ENCODE peak calls at places on chromosome 16, in seven cellular contexts. P, Y, V, L, M, N and O are unnamed samples. For H3K4me1, the result is how much of the 10 kb centered on the place peaks cover.

GRCh38 chr16:27980919-27981670 is 82.4 kb downstream of the GSG1L start:
- DNase-seq in P (peak), Y (no peak), V (no peak), L (no peak), M (no peak), N (no peak), O (no peak)

GRCh38 chr16:81885976-81886586 is 107.0 kb downstream of the PLCG2 start:
- DNase-seq in P (no peak), Y (no peak), V (peak), L (no peak), M (no peak), N (peak), O (peak)

GRCh38 chr16:79089735-79090284 is 510.7 kb downstream of the MAF start:
- DNase-seq in P (peak), Y (no peak), V (no peak), L (no peak), M (no peak), N (no peak), O (no peak)

GRCh38 chr16:82157836-82158235 is 12.2 kb downstream of the MPHOSPH6 start:
- DNase-seq in P (no peak), Y (no peak), V (no peak), L (no peak), M (no peak), N (peak), O (no peak)

GRCh38 chr16:23223368-23223767 is 40.8 kb downstream of the SCNN1G start:
- DNase-seq in P (no peak), Y (no peak), V (peak), L (no peak), M (no peak), N (no peak), O (no peak)

GRCh38 chr16:30066882-30067583 is 1.5 kb downstream of the ALDOA start:
- DNase-seq in P (no peak), Y (peak), V (no peak), L (no peak), M (peak), N (peak), O (no peak)

GRCh38 chr16:84547539-84548058 is 43.1 kb upstream of the MEAK7 start:
- DNase-seq in P (no peak), Y (no peak), V (no peak), L (no peak), M (no peak), N (no peak), O (no peak)

GRCh38 chr16:22055881-22056280 is 36.5 kb upstream of the VWA3A start:
- DNase-seq in P (no peak), Y (no peak), V (peak), L (no peak), M (no peak), N (peak), O (no peak)

GRCh38 chr16:71929048-71929447 is 33.7 kb downstream of the IST1 start:
- DNase-seq in P (no peak), Y (peak), V (no peak), L (no peak), M (no peak), N (peak), O (no peak)

GRCh38 chr16:85173981-85174751 is 61.9 kb upstream of the CIBAR2 start:
- DNase-seq in P (peak), Y (peak), V (peak), L (no peak), M (peak), N (peak), O (peak)

GRCh38 chr16:31402687-31403086 is 9.6 kb downstream of the ITGAD start:
- DNase-seq in P (no peak), Y (no peak), V (no peak), L (no peak), M (no peak), N (peak), O (no peak)

GRCh38 chr16:69478685-69479084 is 54.3 kb downstream of the CYB5B start:
- DNase-seq in P (no peak), Y (no peak), V (no peak), L (no peak), M (no peak), N (no peak), O (no peak)

GRCh38 chr16:50808929-50809538 is 67.1 kb downstream of the CYLD start:
- DNase-seq in P (peak), Y (no peak), V (peak), L (no peak), M (no peak), N (no peak), O (no peak)

GRCh38 chr16:89330177-89330856 is 112.8 kb downstream of the ZNF778 start:
- DNase-seq in P (no peak), Y (peak), V (peak), L (peak), M (no peak), N (peak), O (no peak)

GRCh38 chr16:31073073-31073822 is 792 bp downstream of the ZNF668 start:
- DNase-seq in P (peak), Y (peak), V (peak), L (peak), M (peak), N (peak), O (peak)

GRCh38 chr16:27446721-27447120 is 44.7 kb downstream of the IL21R start:
- DNase-seq in P (no peak), Y (no peak), V (no peak), L (no peak), M (no peak), N (no peak), O (no peak)

GRCh38 chr16:88752386-88753002 is 32.5 kb downstream of the PIEZO1 start:
- DNase-seq in P (no peak), Y (no peak), V (no peak), L (no peak), M (no peak), N (no peak), O (no peak)

GRCh38 chr16:81478876-81479496 is 34.4 kb downstream of the CMIP start:
- DNase-seq in P (peak), Y (peak), V (no peak), L (no peak), M (no peak), N (no peak), O (no peak)

GRCh38 chr16:17951273-17951845 is 385.2 kb downstream of the NPIPA8 start:
- DNase-seq in P (no peak), Y (no peak), V (no peak), L (no peak), M (no peak), N (no peak), O (no peak)

GRCh38 chr16:53056528-53056881 is 1.7 kb downstream of the CHD9 start:
- DNase-seq in P (no peak), Y (peak), V (no peak), L (no peak), M (no peak), N (peak), O (no peak)

GRCh38 chr16:21599994-21600773 is 807 bp downstream of the METTL9 start:
- DNase-seq in P (no peak), Y (no peak), V (peak), L (peak), M (no peak), N (peak), O (no peak)

GRCh38 chr16:54489225-54489781 is 202.7 kb upstream of the IRX3 start:
- DNase-seq in P (no peak), Y (no peak), V (no peak), L (no peak), M (no peak), N (peak), O (no peak)

GRCh38 chr16:1987198-1987597 is 2.6 kb upstream of the SYNGR3 start:
- DNase-seq in P (no peak), Y (no peak), V (no peak), L (no peak), M (no peak), N (no peak), O (no peak)
- H3K4me1 ChIP-seq in P (under half), Y (under half), V (under half), L (under half), M (under half), N (under half), O (under half)

GRCh38 chr16:57845115-57845514 is 42.8 kb upstream of the KIFC3 start:
- DNase-seq in P (no peak), Y (no peak), V (no peak), L (no peak), M (no peak), N (no peak), O (no peak)
- H3K4me1 ChIP-seq in P (under half), Y (under half), V (under half), L (under half), M (under half), N (under half), O (under half)

DNA sequence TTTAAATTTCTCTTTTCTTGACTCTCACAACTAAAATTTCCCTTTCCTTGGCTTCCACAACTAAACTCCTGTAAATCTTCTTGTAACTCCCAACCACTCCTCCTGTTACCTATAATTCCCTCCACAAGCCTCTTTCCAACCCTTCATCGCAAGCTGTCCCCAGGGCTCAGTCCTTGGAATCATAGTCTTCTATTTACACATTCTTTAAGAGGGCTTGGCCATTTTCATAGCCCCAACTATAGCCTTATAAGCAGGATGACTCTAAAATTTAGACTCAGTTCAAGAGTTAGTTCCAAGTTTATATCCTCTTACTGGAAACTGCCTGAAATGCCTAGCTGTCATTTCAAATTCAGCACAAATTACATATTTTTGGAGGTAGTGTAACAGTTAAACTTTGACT is 23.9 kb downstream of the GLG1 start:
- DNase-seq in P (no peak), Y (no peak), V (no peak), L (no peak), M (no peak), N (no peak), O (no peak)
- H3K4me1 ChIP-seq in P (under half), Y (under half), V (under half), L (under half), M (under half), N (under half), O (under half)

GRCh38 chr16:1546430-1546829 is 13.0 kb downstream of the TMEM204 start:
- DNase-seq in P (no peak), Y (no peak), V (no peak), L (peak), M (no peak), N (no peak), O (no peak)

GRCh38 chr16:1550696-1551095 is 17.2 kb downstream of the TMEM204 start:
- DNase-seq in P (no peak), Y (no peak), V (no peak), L (no peak), M (no peak), N (no peak), O (no peak)

GRCh38 chr16:1550061-1550460 is 16.6 kb downstream of the TMEM204 start:
- DNase-seq in P (no peak), Y (no peak), V (no peak), L (no peak), M (no peak), N (no peak), O (no peak)

GRCh38 chr16:1548727-1549126 is 15.3 kb downstream of the TMEM204 start:
- DNase-seq in P (no peak), Y (no peak), V (no peak), L (no peak), M (no peak), N (no peak), O (no peak)

DNA sequence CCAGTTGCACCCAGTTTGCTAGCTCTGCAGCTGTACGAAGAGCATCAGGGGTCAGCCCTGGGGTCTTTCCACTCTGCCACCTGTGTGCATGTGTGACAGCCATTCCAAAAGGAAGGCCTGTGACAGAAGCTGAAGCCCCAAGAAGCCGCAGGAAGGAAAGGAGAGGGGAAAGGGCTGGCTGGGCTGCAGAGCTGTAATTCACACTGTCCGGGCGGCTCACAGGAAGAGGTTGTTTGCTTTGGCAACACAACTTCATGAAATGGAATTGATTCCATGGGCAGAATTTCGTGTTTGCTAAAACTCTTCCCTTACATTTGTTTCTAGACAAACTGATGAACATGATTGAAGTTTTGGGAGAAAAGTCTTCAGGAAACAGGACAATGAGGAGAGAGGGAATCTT is 14.8 kb downstream of the TMEM204 start:
- DNase-seq in P (no peak), Y (no peak), V (no peak), L (no peak), M (no peak), N (no peak), O (no peak)
- H3K4me1 ChIP-seq in P (under half), Y (under half), V (under half), L (under half), M (under half), N (under half), O (under half)

GRCh38 chr16:3797904-3798811 is 80.8 kb upstream of the TRAP1 start:
- DNase-seq in P (no peak), Y (peak), V (peak), L (no peak), M (peak), N (no peak), O (peak)
- H3K4me1 ChIP-seq in P (under half), Y (under half), V (under half), L (under half), M (under half), N (under half), O (under half)

GRCh38 chr16:14182999-14183398 is 111.9 kb downstream of the MRTFB start:
- DNase-seq in P (no peak), Y (no peak), V (no peak), L (no peak), M (no peak), N (no peak), O (no peak)
- H3K4me1 ChIP-seq in P (under half), Y (under half), V (under half), L (under half), M (under half), N (under half), O (under half)

DNA sequence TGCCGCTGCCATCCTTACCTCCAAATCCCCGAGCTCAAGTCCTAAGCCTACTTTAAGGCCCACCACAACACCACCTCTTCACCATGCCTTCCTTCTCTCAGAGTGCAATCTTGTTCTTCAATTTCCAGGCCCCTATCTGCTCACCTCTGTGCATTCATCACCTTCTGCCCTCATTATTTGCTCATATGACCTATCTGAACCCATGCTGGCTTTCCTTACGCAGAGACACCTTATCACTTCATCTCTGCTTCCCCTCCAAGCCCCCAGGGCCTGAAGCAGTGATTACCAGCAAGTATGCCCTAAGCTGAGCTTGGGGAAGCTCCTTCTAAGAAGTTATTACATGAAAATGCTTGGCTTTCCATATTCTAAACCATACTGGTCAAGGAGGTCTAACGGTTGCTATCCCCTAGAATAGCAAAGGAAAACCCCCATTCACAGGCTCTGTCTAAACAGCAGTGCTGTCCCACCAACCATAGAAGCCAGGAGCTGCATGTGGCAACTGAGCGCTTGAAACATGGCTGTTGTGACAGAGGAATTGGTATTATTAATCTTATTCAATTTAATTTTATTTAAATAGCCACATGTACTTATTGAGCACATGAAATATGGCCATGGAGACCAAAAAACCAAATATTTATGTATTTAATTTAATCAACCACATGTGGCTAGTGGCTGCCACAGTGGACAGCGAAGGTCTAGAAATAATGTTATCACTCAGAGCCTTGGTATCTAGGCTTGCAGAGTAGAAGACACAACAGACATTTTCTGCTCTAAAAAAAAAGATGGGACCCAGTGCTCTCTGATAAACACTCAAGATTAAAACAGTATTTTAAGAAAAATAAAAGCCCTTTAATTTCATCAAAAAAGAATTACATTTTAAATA is 13.9 kb downstream of the USP7 start:
- DNase-seq in P (no peak), Y (no peak), V (no peak), L (no peak), M (no peak), N (no peak), O (no peak)
- H3K4me1 ChIP-seq in P (under half), Y (under half), V (half or more), L (under half), M (under half), N (under half), O (under half)